ENCODE peak calls at places on chromosome 9, in nine cellular contexts. W is HT1080, S is HCT116, I is ascending aorta, Z is small intestine, O is NAMALWA, L is COR-L47, B is astrocyte of the spinal cord, F is Ammon's horn. G is an unnamed sample.

GRCh38 chr9:90857855-90858254 is 56.2 kb downstream of the SYK start:
- DNase-seq in W (no peak), S (no peak), I (no peak), Z (no peak), O (no peak), L (no peak), B (no peak), F (no peak), G (no peak)

GRCh38 chr9:28177925-28178324 is 604.6 kb upstream of the C9orf72 start:
- DNase-seq in W (no peak), S (no peak), I (no peak), Z (no peak), O (no peak), L (no peak), B (no peak), F (no peak), G (no peak)

GRCh38 chr9:132381966-132382541 is 24.6 kb downstream of the TTF1 start:
- DNase-seq in W (no peak), S (no peak), I (peak), Z (no peak), O (peak), L (no peak), B (no peak), F (no peak), G (no peak)

GRCh38 chr9:86099695-86100364 is 472 bp upstream of the GOLM1 start:
- DNase-seq in W (peak), S (peak), I (peak), Z (peak), O (no peak), L (no peak), B (peak), F (no peak), G (peak)

GRCh38 chr9:136044971-136045594 is 50.0 kb downstream of the NACC2 start:
- DNase-seq in W (no peak), S (no peak), I (no peak), Z (no peak), O (no peak), L (peak), B (no peak), F (peak), G (no peak)

GRCh38 chr9:35728041-35728971 is 3.7 kb downstream of the TLN1 start:
- DNase-seq in W (peak), S (no peak), I (peak), Z (peak), O (peak), L (no peak), B (peak), F (peak), G (no peak)

GRCh38 chr9:108161520-108161919 is 672.0 kb upstream of the KLF4 start:
- DNase-seq in W (no peak), S (no peak), I (no peak), Z (peak), O (no peak), L (no peak), B (no peak), F (no peak), G (no peak)

GRCh38 chr9:95435074-95435728 is 81.6 kb downstream of the PTCH1 start:
- DNase-seq in W (no peak), S (no peak), I (no peak), Z (no peak), O (no peak), L (no peak), B (no peak), F (peak), G (no peak)

GRCh38 chr9:113504725-113505590 is 41.4 kb downstream of the RGS3 start:
- DNase-seq in W (peak), S (no peak), I (no peak), Z (peak), O (no peak), L (no peak), B (no peak), F (no peak), G (peak)

GRCh38 chr9:76266649-76267627 is 127.3 kb downstream of the RFK start:
- DNase-seq in W (no peak), S (no peak), I (no peak), Z (no peak), O (no peak), L (peak), B (no peak), F (no peak), G (no peak)

GRCh38 chr9:19232830-19233194 is 2.3 kb downstream of the DENND4C start:
- DNase-seq in W (peak), S (no peak), I (no peak), Z (peak), O (peak), L (peak), B (peak), F (no peak), G (no peak)

GRCh38 chr9:91186311-91187101 is 175.2 kb downstream of the AUH start:
- DNase-seq in W (peak), S (no peak), I (peak), Z (no peak), O (no peak), L (no peak), B (peak), F (no peak), G (no peak)

GRCh38 chr9:116940614-116941215 is 253.6 kb downstream of the TRIM32 start:
- DNase-seq in W (peak), S (no peak), I (no peak), Z (no peak), O (no peak), L (no peak), B (no peak), F (no peak), G (no peak)

G was measured in HT-29.